ENCODE peak calls at places on chromosomes 6 and 20, in ten cellular contexts. W, N, U, R, C, G, L, Z, S and K are unnamed samples.

GRCh38 chr6:2179950-2180349 is 65.5 kb downstream of the GMDS start:
- DNase-seq in C (no peak), W (no peak), Z (no peak), U (no peak), N (no peak), R (no peak), S (no peak), G (no peak), L (no peak), K (no peak)

GRCh38 chr20:22977047-22977785 is 57.9 kb upstream of the SSTR4 start:
- DNase-seq in S (no peak), L (no peak), W (no peak), R (no peak), N (no peak), U (no peak), G (no peak), C (peak; percentile 17), Z (no peak), K (peak; percentile 31)

GRCh38 chr20:33370296-33370695 is 31.0 kb downstream of the CDK5RAP1 start:
- DNase-seq in L (peak; percentile 27), S (peak; percentile 89), R (no peak), G (no peak), Z (no peak), C (peak; percentile 57), N (no peak), U (no peak), W (no peak), K (peak; percentile 87)

GRCh38 chr6:56961151-56961550 is 6.2 kb downstream of the BEND6 start:
- DNase-seq in S (no peak), U (no peak), W (no peak), N (no peak), G (no peak), L (no peak), C (peak; percentile 77), Z (no peak), R (no peak), K (no peak)

GRCh38 chr6:125014157-125014957 is 52.1 kb downstream of the RNF217 start:
- DNase-seq in Z (no peak), L (no peak), S (no peak), C (peak; percentile 55), R (no peak), W (no peak), G (no peak), N (no peak), U (no peak), K (no peak)

GRCh38 chr20:5714261-5715041 is 35.8 kb upstream of the SHLD1 start:
- DNase-seq in U (peak; percentile 35), Z (no peak), R (no peak), L (no peak), C (peak; percentile 80), N (peak; percentile 20), W (no peak), G (no peak), S (peak; percentile 70), K (peak; percentile 9)

GRCh38 chr20:32534661-32535240 is 50.4 kb downstream of the NOL4L start:
- DNase-seq in L (no peak), S (peak; percentile 73), W (no peak), G (no peak), R (no peak), C (no peak), N (no peak), Z (peak; percentile 26), U (no peak), K (no peak)

GRCh38 chr6:75991941-75992340 is 80.5 kb downstream of the IMPG1 start:
- DNase-seq in C (no peak), W (no peak), L (no peak), S (no peak), U (peak; percentile 11), Z (no peak), R (no peak), G (no peak), N (no peak), K (no peak)

GRCh38 chr6:28803337-28803709 is 120.5 kb downstream of the TRIM27 start:
- DNase-seq in N (no peak), U (no peak), W (no peak), S (no peak), Z (no peak), G (no peak), C (peak; percentile 25), L (no peak), R (no peak), K (no peak)

GRCh38 chr6:16326531-16326930 is 88.1 kb downstream of the GMPR start:
- DNase-seq in L (no peak), R (no peak), U (no peak), C (no peak), W (no peak), S (no peak), Z (no peak), N (no peak), G (no peak), K (no peak)

GRCh38 chr20:58697867-58698703 is 5.5 kb downstream of the NPEPL1 start:
- DNase-seq in R (no peak), L (no peak), N (no peak), U (peak; percentile 26), Z (no peak), G (no peak), S (peak; percentile 32), W (no peak), C (no peak), K (no peak)

GRCh38 chr6:35081426-35081851 is 59.7 kb downstream of the TCP11 start:
- DNase-seq in L (no peak), Z (no peak), S (peak; percentile 45), G (no peak), U (peak; percentile 77), W (no peak), R (no peak), C (no peak), N (no peak), K (no peak)

GRCh38 chr20:36550797-36551299 is 9.5 kb downstream of the MYL9 start:
- DNase-seq in L (no peak), G (no peak), C (no peak), S (no peak), Z (no peak), U (no peak), W (no peak), R (no peak), N (no peak), K (no peak)

GRCh38 chr6:169618526-169619490 is 83.0 kb downstream of the WDR27 start:
- DNase-seq in Z (no peak), N (no peak), U (peak; percentile 56), S (no peak), L (no peak), W (no peak), C (peak; percentile 92), G (no peak), R (peak; percentile 50), K (no peak)

GRCh38 chr6:62980724-62981123 is 230.5 kb upstream of the FKBP1C start:
- DNase-seq in Z (no peak), R (no peak), N (no peak), W (no peak), C (no peak), G (no peak), U (no peak), S (no peak), L (no peak), K (no peak)

GRCh38 chr6:130037207-130037811 is 18.9 kb downstream of the L3MBTL3 start:
- DNase-seq in C (peak; percentile 8), N (no peak), L (no peak), Z (no peak), W (no peak), S (no peak), R (no peak), U (no peak), G (no peak), K (no peak)

GRCh38 chr6:89140347-89141159 is 5.3 kb upstream of the PM20D2 start:
- DNase-seq in R (no peak), C (peak; percentile 28), N (no peak), S (no peak), L (no peak), U (no peak), W (no peak), G (no peak), Z (no peak), K (no peak)

GRCh38 chr20:8156603-8157079 is 24.6 kb downstream of the PLCB1 start:
- DNase-seq in W (no peak), N (no peak), C (peak; percentile 9), R (peak; percentile 13), L (no peak), S (no peak), U (no peak), G (no peak), Z (no peak), K (no peak)

GRCh38 chr20:10853176-10853575 is 179.4 kb upstream of the JAG1 start:
- DNase-seq in U (no peak), S (no peak), N (no peak), C (peak; percentile 84), W (no peak), G (no peak), Z (no peak), R (no peak), L (no peak), K (no peak)

GRCh38 chr6:52365871-52366540 is 4.1 kb downstream of the PAQR8 start:
- DNase-seq in C (no peak), L (no peak), G (no peak), R (no peak), N (no peak), Z (no peak), W (no peak), U (no peak), S (no peak), K (no peak)

GRCh38 chr6:138107752-138108592 is 753 bp upstream of the PERP start:
- DNase-seq in Z (no peak), C (peak; percentile 18), R (no peak), W (no peak), N (peak; percentile 9), G (peak; percentile 26), S (peak; percentile 91), L (peak; percentile 92), U (peak; percentile 56), K (peak; percentile 54)

GRCh38 chr20:1946762-1947534 is 46.9 kb downstream of the PDYN start:
- DNase-seq in L (peak; percentile 33), C (no peak), W (peak; percentile 12), U (peak; percentile 91), N (no peak), Z (peak; percentile 69), S (no peak), G (peak; percentile 47), R (no peak), K (peak; percentile 43)

GRCh38 chr6:111606620-111607115 is 990 bp upstream of the TRAF3IP2 start:
- DNase-seq in L (no peak), Z (no peak), S (no peak), W (no peak), G (no peak), N (no peak), R (no peak), C (no peak), U (no peak), K (no peak)

GRCh38 chr20:44309763-44310663 is 989 bp downstream of the FITM2 start:
- DNase-seq in Z (no peak), N (no peak), L (peak; percentile 73), S (peak; percentile 58), R (peak; percentile 4), W (no peak), G (peak; percentile 48), U (peak; percentile 63), C (peak; percentile 53), K (peak; percentile 47)

GRCh38 chr6:151029976-151030375 is 164.5 kb downstream of the MTHFD1L start:
- DNase-seq in C (no peak), N (no peak), U (no peak), Z (no peak), R (no peak), L (no peak), G (no peak), S (no peak), W (no peak), K (no peak)

GRCh38 chr6:7542878-7543394 is 1.5 kb downstream of the DSP start:
- DNase-seq in W (no peak), U (peak; percentile 84), L (peak; percentile 89), S (peak; percentile 85), R (peak; percentile 75), N (no peak), C (peak; percentile 81), G (peak; percentile 54), Z (peak; percentile 58), K (peak; percentile 91)

GRCh38 chr6:135880066-135880972 is 28.8 kb downstream of the PDE7B start:
- DNase-seq in L (peak; percentile 26), C (peak; percentile 88), S (peak; percentile 75), R (no peak), G (no peak), Z (no peak), N (peak; percentile 48), W (no peak), U (no peak), K (no peak)

GRCh38 chr20:22717466-22717865 is 133.1 kb upstream of the FOXA2 start:
- DNase-seq in U (no peak), N (no peak), S (no peak), C (peak; percentile 68), L (peak; percentile 73), R (peak; percentile 7), Z (no peak), W (no peak), G (no peak), K (no peak)